ENCODE peak calls at places on chromosomes 7 and 10, in four cellular contexts. N is psoas muscle, O is tibial nerve, K is foreskin keratinocyte. B is an unnamed sample.

GRCh38 chr10:110806335-110806734 is 65.4 kb upstream of the PDCD4 start:
- DNase-seq in N (no peak), O (no peak), K (no peak), B (no peak)

GRCh38 chr10:83698899-83699298 is 440.4 kb upstream of the GHITM start:
- DNase-seq in N (no peak), O (no peak), K (no peak), B (no peak)

GRCh38 chr10:99908512-99908911 is 101.2 kb downstream of the DNMBP start:
- DNase-seq in N (no peak), O (no peak), K (no peak), B (no peak)

GRCh38 chr7:103867874-103868273 is 121.6 kb downstream of the RELN start:
- DNase-seq in N (no peak), O (no peak), K (no peak), B (no peak)

GRCh38 chr10:71765176-71765906 is 8.0 kb downstream of the VSIR start:
- DNase-seq in N (no peak), O (no peak), K (no peak), B (no peak)

GRCh38 chr10:91598211-91598981 is 34.5 kb downstream of the PPP1R3C start:
- DNase-seq in N (no peak), O (no peak), K (peak), B (no peak)

GRCh38 chr7:148973256-148973655 is 55.0 kb downstream of the PDIA4 start:
- DNase-seq in N (no peak), O (no peak), K (no peak), B (no peak)

GRCh38 chr10:10794776-10795175 is 222.9 kb upstream of the CELF2 start:
- DNase-seq in N (no peak), O (no peak), K (peak), B (no peak)

GRCh38 chr10:130487562-130487961 is 351.4 kb downstream of the GLRX3 start:
- DNase-seq in N (no peak), O (no peak), K (no peak), B (no peak)

GRCh38 chr7:66033471-66034385 is 41.9 kb upstream of the ASL start:
- DNase-seq in N (no peak), O (no peak), K (no peak), B (no peak)

GRCh38 chr10:77319557-77319956 is 318.1 kb downstream of the KCNMA1 start:
- DNase-seq in N (peak), O (no peak), K (no peak), B (no peak)

GRCh38 chr10:110613341-110613995 is 30.7 kb upstream of the RBM20 start:
- DNase-seq in N (no peak), O (no peak), K (no peak), B (no peak)

GRCh38 chr10:76429642-76430041 is 998.2 kb downstream of the LRMDA start:
- DNase-seq in N (no peak), O (no peak), K (no peak), B (no peak)

GRCh38 chr7:26694156-26694555 is 170.2 kb downstream of the SKAP2 start:
- DNase-seq in N (no peak), O (no peak), K (no peak), B (no peak)

GRCh38 chr7:26694713-26695112 is 169.7 kb downstream of the SKAP2 start:
- DNase-seq in N (no peak), O (no peak), K (no peak), B (no peak)

GRCh38 chr7:26698806-26699205 is 165.6 kb downstream of the SKAP2 start:
- DNase-seq in N (no peak), O (no peak), K (no peak), B (no peak)

GRCh38 chr7:26696978-26697377 is 167.4 kb downstream of the SKAP2 start:
- DNase-seq in N (no peak), O (no peak), K (no peak), B (no peak)

GRCh38 chr7:26696161-26696560 is 168.2 kb downstream of the SKAP2 start:
- DNase-seq in N (no peak), O (no peak), K (no peak), B (no peak)
- TF ChIP-seq CTCF in N (no peak), O (no peak), K (no peak), B (no peak)

GRCh38 chr7:133295484-133295883 is 42.6 kb downstream of the EXOC4 start:
- DNase-seq in N (no peak), O (no peak), K (no peak), B (no peak)

GRCh38 chr7:133299620-133300019 is 46.7 kb downstream of the EXOC4 start:
- DNase-seq in N (no peak), O (no peak), K (no peak), B (no peak)

GRCh38 chr7:133300097-133300496 is 47.2 kb downstream of the EXOC4 start:
- DNase-seq in N (no peak), O (no peak), K (no peak), B (no peak)

GRCh38 chr7:133297093-133297492 is 44.2 kb downstream of the EXOC4 start:
- DNase-seq in N (no peak), O (no peak), K (no peak), B (no peak)

DNA sequence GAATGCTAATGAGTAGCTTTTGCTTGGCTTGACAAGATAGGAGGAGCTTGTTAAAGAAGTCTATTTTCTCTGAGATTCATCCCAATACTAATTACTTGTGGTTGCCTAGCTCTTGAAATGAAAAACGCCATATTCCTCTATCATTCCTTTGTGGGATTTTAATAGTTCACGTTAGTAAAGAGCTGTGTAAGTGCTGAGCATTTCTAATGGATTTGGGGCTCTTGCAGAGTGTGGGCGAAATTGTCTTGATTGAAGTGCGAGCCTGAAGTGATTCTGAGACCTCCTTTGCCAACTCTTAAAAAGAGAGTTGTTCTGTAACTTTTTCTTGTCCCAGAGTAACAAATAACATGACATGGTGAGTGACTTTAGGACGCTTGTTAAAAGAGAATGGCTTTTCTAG is 45.2 kb downstream of the EXOC4 start:
- DNase-seq in N (no peak), O (no peak), K (no peak), B (no peak)
- TF ChIP-seq CTCF in N (no peak), O (no peak), K (no peak), B (no peak)

GRCh38 chr10:54800677-54801480 is at the start of gene PCDH15:
- DNase-seq in N (no peak), O (no peak), K (peak), B (no peak)
- TF ChIP-seq CTCF in N (peak), O (no peak), K (peak), B (no peak)

GRCh38 chr10:63142136-63142535 is 9.0 kb downstream of the NRBF2 start:
- DNase-seq in N (no peak), O (no peak), K (no peak), B (no peak)
- TF ChIP-seq CTCF in N (no peak), O (no peak), K (no peak), B (no peak)

GRCh38 chr7:97149843-97150242 is 32.3 kb downstream of the SDHAF3 start:
- DNase-seq in N (no peak), O (no peak), K (no peak), B (no peak)

GRCh38 chr7:97145068-97145467 is 27.6 kb downstream of the SDHAF3 start:
- DNase-seq in N (no peak), O (no peak), K (no peak), B (no peak)
- TF ChIP-seq CTCF in N (peak), O (peak), K (peak), B (peak)

GRCh38 chr7:139846297-139846696 is 17.2 kb downstream of the TBXAS1 start:
- DNase-seq in N (no peak), O (no peak), K (no peak), B (no peak)

GRCh38 chr7:139842414-139843210 is 13.5 kb downstream of the TBXAS1 start:
- DNase-seq in N (no peak), O (no peak), K (no peak), B (no peak)

GRCh38 chr7:139844779-139845442 is 15.8 kb downstream of the TBXAS1 start:
- DNase-seq in N (no peak), O (no peak), K (no peak), B (no peak)

GRCh38 chr7:139848274-139848673 is 19.2 kb downstream of the TBXAS1 start:
- DNase-seq in N (no peak), O (no peak), K (no peak), B (no peak)

GRCh38 chr7:139845443-139845805 is 16.4 kb downstream of the TBXAS1 start:
- DNase-seq in N (no peak), O (no peak), K (peak), B (no peak)
- TF ChIP-seq CTCF in N (no peak), O (no peak), K (no peak), B (no peak)

B was measured in mesothelial cell of epicardium.